ENCODE peak calls at places on chromosomes 7 and 10, in six cellular contexts. E is transverse colon, Y is cardiac muscle cell, O is GM23248, S is right cardiac atrium, G is stomach. K is an unnamed sample. For H3K27me3 and H3K9me3, the result is how much of the 10 kb centered on the place peaks cover.

GRCh38 chr10:34598972-34599371 is 216.1 kb downstream of the PARD3 start:
- DNase-seq in E (no peak), Y (no peak), G (no peak), S (no peak), O (no peak), K (no peak)

GRCh38 chr10:99983280-99983988 is 26.3 kb downstream of the DNMBP start:
- DNase-seq in S (peak), O (peak), E (no peak), Y (no peak), G (no peak), K (no peak)

GRCh38 chr7:40122940-40123254 is 11.5 kb downstream of the MPLKIP start:
- DNase-seq in Y (no peak), E (no peak), S (no peak), G (no peak), O (no peak), K (no peak)

GRCh38 chr7:150949971-150950491 is 28.1 kb downstream of the KCNH2 start:
- DNase-seq in Y (no peak), G (no peak), S (peak), O (no peak), E (no peak), K (no peak)

GRCh38 chr10:94366382-94366781 is 3.6 kb upstream of the NOC3L start:
- DNase-seq in Y (no peak), G (no peak), S (no peak), O (no peak), E (no peak), K (no peak)

GRCh38 chr10:24533981-24534380 is 189.7 kb downstream of the ARHGAP21 start:
- DNase-seq in E (no peak), S (no peak), Y (no peak), G (no peak), O (no peak), K (no peak)

GRCh38 chr10:97356318-97356914 is 21.9 kb upstream of the FRAT2 start:
- DNase-seq in S (no peak), Y (no peak), E (no peak), G (no peak), O (peak), K (no peak)

GRCh38 chr7:14902589-14902963 is at the start of gene DGKB:
- DNase-seq in G (no peak), Y (peak), O (peak), S (peak), E (peak), K (no peak)

GRCh38 chr10:11285171-11285570 is 267.5 kb downstream of the CELF2 start:
- DNase-seq in E (no peak), Y (no peak), G (no peak), S (no peak), O (peak), K (no peak)

GRCh38 chr10:46273506-46274477 is 13.0 kb upstream of the ANTXRL start:
- DNase-seq in O (no peak), S (no peak), G (peak), Y (no peak), E (no peak), K (no peak)

GRCh38 chr10:110059965-110060364 is 52.2 kb downstream of the ADD3 start:
- DNase-seq in O (no peak), G (no peak), E (no peak), Y (peak), S (no peak), K (no peak)

GRCh38 chr7:103714377-103714927 is 268.4 kb upstream of the SLC26A5 start:
- DNase-seq in S (no peak), G (no peak), Y (no peak), E (no peak), O (no peak), K (no peak)

GRCh38 chr7:2982401-2982800 is 61.3 kb downstream of the CARD11 start:
- DNase-seq in Y (no peak), G (no peak), S (no peak), O (no peak), E (no peak), K (no peak)

GRCh38 chr7:120988591-120989299 is at the start of gene CPED1:
- DNase-seq in Y (peak), S (peak), O (peak), E (peak), G (peak), K (peak)

GRCh38 chr7:142657376-142657775 is 91.9 kb upstream of the PRSS1 start:
- DNase-seq in Y (no peak), O (no peak), G (no peak), E (no peak), S (no peak), K (no peak)

GRCh38 chr10:97328646-97329453 is 5.7 kb downstream of the FRAT2 start:
- DNase-seq in E (no peak), G (peak), S (no peak), O (no peak), Y (no peak), K (no peak)

GRCh38 chr10:131996508-131997365 is 15.0 kb upstream of the BNIP3 start:
- DNase-seq in Y (no peak), E (no peak), O (no peak), S (peak), G (no peak), K (no peak)

GRCh38 chr10:62812672-62813439 is 3.3 kb downstream of the EGR2 start:
- DNase-seq in G (no peak), O (no peak), S (peak), Y (no peak), E (no peak), K (no peak)

GRCh38 chr7:118057404-118057803 is 126.6 kb upstream of the LSM8 start:
- DNase-seq in S (no peak), G (no peak), O (no peak), E (no peak), Y (no peak), K (no peak)

GRCh38 chr10:74437822-74438221 is 286.8 kb downstream of the ADK start:
- DNase-seq in Y (no peak), O (peak), S (no peak), E (no peak), G (no peak), K (peak)

GRCh38 chr10:76917071-76917470 is 720.5 kb downstream of the KCNMA1 start:
- DNase-seq in S (no peak), O (no peak), E (no peak), Y (no peak), G (no peak), K (no peak)

GRCh38 chr7:40244226-40244625 is 109.4 kb downstream of the SUGCT start:
- DNase-seq in Y (no peak), O (no peak), G (no peak), S (no peak), E (no peak), K (no peak)

GRCh38 chr10:33749042-33749441 is 414.6 kb upstream of the NRP1 start:
- DNase-seq in Y (no peak), S (no peak), E (no peak), O (no peak), G (no peak), K (no peak)

GRCh38 chr7:108103566-108104298 is 26.4 kb downstream of the LAMB4 start:
- DNase-seq in G (no peak), Y (no peak), E (no peak), O (peak), S (peak), K (peak)

GRCh38 chr10:124290095-124290795 is 128.5 kb downstream of the OAT start:
- DNase-seq in G (no peak), S (no peak), O (no peak), Y (no peak), E (peak), K (peak)

GRCh38 chr10:5999440-6000165 is 22.3 kb upstream of the IL15RA start:
- DNase-seq in G (no peak), S (no peak), Y (no peak), O (no peak), E (no peak), K (no peak)

DNA sequence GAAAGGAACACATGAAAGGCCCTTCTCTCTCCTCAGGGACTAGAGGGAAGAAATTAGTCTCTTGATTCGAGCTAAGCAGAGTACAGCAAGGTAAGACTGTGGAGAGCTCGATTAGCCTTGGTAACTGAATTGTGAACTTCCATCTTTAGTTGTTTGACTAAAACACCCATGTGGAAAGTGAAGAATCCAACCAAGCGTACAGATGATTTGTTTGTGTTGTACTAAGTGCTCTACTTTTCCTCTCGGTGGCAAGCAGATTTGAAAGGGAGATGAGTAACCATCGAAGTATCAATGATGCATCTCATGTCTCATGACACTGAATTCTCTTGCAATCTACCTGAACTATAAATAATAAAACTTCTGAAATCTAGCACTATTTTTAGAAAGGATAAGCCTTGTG is 80.7 kb downstream of the FZD1 start:
- DNase-seq in S (no peak), Y (no peak), G (no peak), O (no peak), E (no peak), K (no peak)
- H3K27me3 ChIP-seq in S (under half), Y (under half), G (under half), O (half or more), E (under half), K (under half)

GRCh38 chr7:45126201-45126600 is 14.7 kb upstream of the TBRG4 start:
- DNase-seq in Y (no peak), E (no peak), O (no peak), G (no peak), S (no peak), K (no peak)
- H3K9me3 ChIP-seq in Y (under half), E (under half), O (under half), G (under half), S (under half), K (under half)

GRCh38 chr10:22325272-22325947 is 4.5 kb downstream of the BMI1 start:
- DNase-seq in Y (peak), G (peak), E (peak), O (peak), S (peak), K (peak)

GRCh38 chr10:22324893-22325271 is 4.0 kb downstream of the BMI1 start:
- DNase-seq in G (no peak), E (no peak), S (no peak), Y (no peak), O (no peak), K (no peak)

GRCh38 chr10:22323538-22324305 is 2.8 kb downstream of the BMI1 start:
- DNase-seq in S (no peak), Y (no peak), G (no peak), E (no peak), O (no peak), K (no peak)

GRCh38 chr10:22322663-22323160 is 1.8 kb downstream of the BMI1 start:
- DNase-seq in E (no peak), S (no peak), O (no peak), G (no peak), Y (no peak), K (no peak)

DNA sequence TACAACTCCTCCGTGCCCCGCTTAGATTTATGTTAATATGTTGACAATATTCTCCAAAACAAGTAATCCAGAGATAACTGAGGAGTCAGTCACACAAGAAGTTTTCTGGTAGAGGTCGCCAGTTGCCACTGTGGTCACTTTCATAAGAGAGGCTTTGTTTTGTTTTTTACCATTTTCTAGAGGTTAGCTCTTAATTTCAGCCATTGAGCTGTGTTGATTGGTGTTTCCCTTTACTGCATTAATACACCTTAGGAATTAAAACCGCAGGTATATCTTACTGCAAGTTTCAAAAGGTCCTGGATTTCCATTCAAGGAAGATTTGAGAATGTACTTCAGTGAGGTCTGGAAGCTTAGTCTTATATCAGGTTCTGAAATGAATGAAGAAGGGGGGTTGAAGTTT is 3.5 kb downstream of the BMI1 start:
- DNase-seq in Y (no peak), G (no peak), S (no peak), O (no peak), E (no peak), K (no peak)
- H3K27me3 ChIP-seq in Y (half or more), G (under half), S (under half), O (under half), E (under half), K (under half)

DNA sequence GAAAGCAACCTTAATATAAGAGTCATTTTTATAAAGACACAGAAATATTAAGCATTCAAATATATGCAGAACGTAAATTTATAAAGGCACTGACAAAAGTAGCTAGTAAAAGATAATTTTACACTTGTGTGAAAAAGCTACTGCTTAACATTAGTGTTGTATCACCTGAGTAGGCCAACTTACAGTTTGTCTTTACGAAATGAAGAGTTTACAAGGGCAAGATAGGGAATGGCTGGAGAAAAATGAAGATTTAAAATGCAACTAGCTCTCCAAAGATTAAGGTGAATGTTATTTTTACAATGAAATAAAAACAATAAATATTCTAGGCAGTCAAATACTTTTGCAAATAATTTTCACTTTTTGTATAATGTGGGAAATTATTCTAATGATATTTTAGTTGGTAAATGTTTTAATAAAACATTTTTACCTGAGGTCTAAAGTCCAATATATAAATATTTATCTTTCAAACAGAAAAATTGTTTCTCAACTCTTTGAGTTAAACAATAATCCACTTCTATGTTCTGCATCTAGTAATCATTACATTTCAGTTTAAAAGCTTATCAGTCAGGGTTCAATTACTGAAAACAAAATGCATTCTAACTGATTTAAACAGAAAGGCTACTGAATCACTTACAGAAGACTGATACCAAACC is 382.6 kb downstream of the IPMK start:
- DNase-seq in Y (no peak), O (no peak), G (no peak), S (no peak), E (no peak), K (no peak)
- H3K9me3 ChIP-seq in Y (under half), O (under half), G (under half), S (under half), E (under half), K (under half)

DNA sequence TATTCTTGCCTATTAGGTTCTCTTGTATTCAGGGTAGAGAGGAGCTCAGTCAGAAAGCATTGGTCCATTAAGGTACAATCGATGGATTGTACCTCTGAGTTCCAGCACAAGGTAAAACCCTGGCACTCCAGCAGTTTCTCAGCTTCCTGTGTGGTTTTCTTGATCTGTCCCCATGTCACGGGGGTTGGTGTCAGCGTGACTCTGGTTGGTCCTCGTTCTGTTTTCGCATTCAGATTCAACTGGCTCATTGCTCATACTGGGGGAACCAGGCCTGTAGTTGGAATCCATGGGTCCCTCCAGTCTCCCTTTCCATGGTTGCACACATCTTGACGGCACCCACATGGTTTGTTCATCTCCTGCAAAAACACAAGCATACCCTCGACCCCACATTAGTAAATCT is 32.7 kb upstream of the RASGEF1A start:
- DNase-seq in G (no peak), Y (no peak), S (no peak), E (peak), O (no peak), K (no peak)
- H3K27me3 ChIP-seq in G (under half), Y (under half), S (under half), E (under half), O (under half), K (under half)